ENCODE peak calls at places on chromosome 12, in nine cellular contexts. U is astrocyte of the cerebellum; O is smooth muscle cell of the brain vasculature; F is A549; D is activated naive CD8-positive, alpha-beta T cell treated with anti-CD3 and anti-CD28 coated beads for 36 hours; J is psoas muscle; N is stimulated activated CD4-positive, alpha-beta T cell treated with anti-CD3 and anti-CD28 coated beads, Interleukin-2, amount 100 ng/mL, for 4 hours; I is ureter; A is A172. V is an unnamed sample.

GRCh38 chr12:93943766-93944165 is 204.6 kb upstream of the PLXNC1 start:
- DNase-seq in U (no peak), O (no peak), F (peak), D (no peak), J (peak), N (no peak), I (no peak), A (peak), V (peak)

GRCh38 chr12:46470975-46471374 is 98.4 kb upstream of the SLC38A2 start:
- DNase-seq in U (no peak), O (no peak), F (no peak), D (no peak), J (no peak), N (no peak), I (no peak), A (peak), V (no peak)

GRCh38 chr12:52975820-52976573 is 27.1 kb downstream of the KRT18 start:
- DNase-seq in U (no peak), O (no peak), F (peak), D (no peak), J (no peak), N (no peak), I (no peak), A (peak), V (no peak)

GRCh38 chr12:27844427-27845090 is 64.5 kb upstream of the MANSC4 start:
- DNase-seq in U (no peak), O (no peak), F (no peak), D (no peak), J (no peak), N (no peak), I (no peak), A (no peak), V (no peak)

GRCh38 chr12:131092911-131093901 is 139.5 kb downstream of the ADGRD1 start:
- DNase-seq in U (peak), O (no peak), F (no peak), D (peak), J (peak), N (no peak), I (no peak), A (no peak), V (no peak)

GRCh38 chr12:110693731-110694130 is 4.8 kb upstream of the HVCN1 start:
- DNase-seq in U (no peak), O (no peak), F (no peak), D (no peak), J (peak), N (no peak), I (no peak), A (no peak), V (no peak)

GRCh38 chr12:125304029-125304428 is 238.8 kb downstream of the AACS start:
- DNase-seq in U (no peak), O (no peak), F (no peak), D (no peak), J (no peak), N (no peak), I (no peak), A (no peak), V (no peak)

GRCh38 chr12:94735985-94736384 is 85.6 kb upstream of the TMCC3 start:
- DNase-seq in U (no peak), O (no peak), F (no peak), D (no peak), J (no peak), N (no peak), I (no peak), A (no peak), V (no peak)

GRCh38 chr12:111362687-111363475 is 6.0 kb downstream of the PHETA1 start:
- DNase-seq in U (no peak), O (no peak), F (no peak), D (no peak), J (no peak), N (no peak), I (no peak), A (no peak), V (no peak)

GRCh38 chr12:76551482-76551888 is 8.1 kb downstream of the OSBPL8 start:
- DNase-seq in U (no peak), O (no peak), F (no peak), D (no peak), J (no peak), N (no peak), I (no peak), A (no peak), V (no peak)

GRCh38 chr12:47748507-47748828 is 10.2 kb downstream of the RAPGEF3 start:
- DNase-seq in U (no peak), O (no peak), F (no peak), D (no peak), J (no peak), N (no peak), I (no peak), A (no peak), V (no peak)

V was measured in HTR-8/SVneo.